ENCODE peak calls at places on chromosomes 13 and 19, in four cellular contexts. One of them, this sample, is unnamed.

GRCh38 chr19:16143399-16144215 is at the start of gene HSH2D:
- DNase-seq in NB4: peak
- DNase-seq in AG09309: no peak
- DNase-seq in psoas muscle: peak
- DNase-seq in this sample: no peak

GRCh38 chr19:47637550-47637949 is 28.6 kb downstream of the BICRA start:
- DNase-seq in NB4: peak
- DNase-seq in AG09309: peak
- DNase-seq in psoas muscle: no peak
- DNase-seq in this sample: no peak

GRCh38 chr13:53048880-53049279 is 20.3 kb downstream of the OLFM4 start:
- DNase-seq in NB4: no peak
- DNase-seq in AG09309: no peak
- DNase-seq in psoas muscle: no peak
- DNase-seq in this sample: no peak

GRCh38 chr19:1651061-1651547 is 1.3 kb downstream of the TCF3 start:
- DNase-seq in NB4: peak
- DNase-seq in AG09309: no peak
- DNase-seq in psoas muscle: no peak
- DNase-seq in this sample: no peak

GRCh38 chr13:78491978-78492377 is 111.4 kb downstream of the POU4F1 start:
- DNase-seq in NB4: no peak
- DNase-seq in AG09309: no peak
- DNase-seq in psoas muscle: no peak
- DNase-seq in this sample: no peak

GRCh38 chr13:98954313-98954712 is 23.6 kb downstream of the DOCK9 start:
- DNase-seq in NB4: no peak
- DNase-seq in AG09309: no peak
- DNase-seq in psoas muscle: no peak
- DNase-seq in this sample: no peak

GRCh38 chr13:104382941-104383340 is 1316.7 kb upstream of the SLC10A2 start:
- DNase-seq in NB4: no peak
- DNase-seq in AG09309: no peak
- DNase-seq in psoas muscle: no peak
- DNase-seq in this sample: peak

GRCh38 chr13:78742659-78743058 is 83.7 kb upstream of the OBI1 start:
- DNase-seq in NB4: no peak
- DNase-seq in AG09309: no peak
- DNase-seq in psoas muscle: no peak
- DNase-seq in this sample: no peak

GRCh38 chr19:55519461-55520311 is 17.2 kb downstream of the SBK2 start:
- DNase-seq in NB4: no peak
- DNase-seq in AG09309: peak
- DNase-seq in psoas muscle: no peak
- DNase-seq in this sample: no peak

GRCh38 chr19:16342002-16342715 is 17.5 kb downstream of the KLF2 start:
- DNase-seq in NB4: peak
- DNase-seq in AG09309: no peak
- DNase-seq in psoas muscle: peak
- DNase-seq in this sample: no peak

GRCh38 chr19:35118268-35119026 is 2.8 kb downstream of the FXYD3 start:
- DNase-seq in NB4: no peak
- DNase-seq in AG09309: no peak
- DNase-seq in psoas muscle: no peak
- DNase-seq in this sample: no peak

DNA sequence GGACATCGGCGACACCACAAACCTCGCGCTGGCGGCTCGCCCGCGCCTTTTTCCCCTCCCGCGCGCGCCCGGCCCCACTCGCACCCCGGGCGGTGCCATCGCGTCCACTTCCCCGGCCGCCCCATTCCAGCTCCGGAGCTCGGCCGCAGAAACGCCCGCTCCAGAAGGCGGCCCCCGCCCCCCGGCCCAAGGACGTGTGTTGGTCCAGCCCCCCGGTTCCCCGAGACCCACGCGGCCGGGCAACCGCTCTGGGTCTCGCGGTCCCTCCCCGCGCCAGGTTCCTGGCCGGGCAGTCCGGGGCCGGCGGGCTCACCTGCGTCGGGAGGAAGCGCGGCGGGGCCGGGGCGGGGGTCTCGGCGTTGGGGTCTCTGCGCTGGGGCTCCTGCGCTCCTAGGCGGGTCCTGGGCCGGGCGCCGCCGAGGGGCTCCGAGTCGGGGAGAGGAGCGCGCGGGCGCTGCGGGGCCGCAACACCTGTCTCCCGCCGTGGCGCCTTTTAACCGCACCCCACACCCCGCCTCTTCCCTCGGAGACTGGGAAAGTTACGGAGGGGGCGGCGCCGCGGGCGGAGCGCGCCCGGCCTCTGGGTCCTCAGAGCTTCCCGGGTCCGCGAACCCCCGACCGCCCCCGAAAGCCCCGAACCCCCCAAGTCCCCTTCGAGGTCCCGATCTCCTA is at the start of gene GJB2:
- DNase-seq in NB4: no peak
- DNase-seq in AG09309: no peak
- DNase-seq in psoas muscle: no peak
- DNase-seq in this sample: no peak
- H3K4me3 ChIP-seq in NB4: peak
- H3K4me3 ChIP-seq in AG09309: peak
- H3K4me3 ChIP-seq in psoas muscle: peak
- H3K4me3 ChIP-seq in this sample: peak

DNA sequence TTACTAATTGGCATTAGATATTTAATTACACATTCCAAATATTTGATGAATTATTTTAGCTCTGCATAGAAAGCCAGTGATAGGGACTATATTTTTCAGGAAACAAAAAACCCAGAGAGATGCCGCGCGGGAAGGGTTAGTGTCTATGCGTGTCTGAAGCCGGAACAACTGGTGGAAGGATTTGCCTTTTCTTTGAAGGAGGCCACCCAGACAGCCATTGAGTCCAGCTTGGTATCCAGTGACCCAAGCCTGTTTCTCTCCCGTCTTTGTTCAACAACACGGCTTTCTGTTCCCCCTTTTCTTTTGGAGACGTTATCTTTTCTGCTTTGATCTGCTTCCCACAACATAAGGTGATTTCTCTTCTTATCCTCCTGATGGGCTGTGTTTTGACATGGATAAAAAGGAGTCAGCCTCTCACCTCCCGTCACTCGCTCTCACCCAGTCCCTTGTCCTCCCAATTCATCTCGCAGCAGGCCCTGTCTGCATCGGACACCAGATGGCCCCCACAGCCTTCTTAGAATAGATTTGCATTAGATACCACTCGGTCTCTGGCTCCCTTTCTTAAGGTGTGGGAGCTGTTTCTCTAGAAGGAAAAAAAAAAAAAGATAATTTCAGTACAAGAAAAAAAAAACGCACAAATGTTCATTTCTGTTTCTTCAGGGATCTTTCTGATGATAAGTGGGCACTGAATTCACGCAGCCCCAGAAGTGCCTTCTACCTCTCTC is 361.8 kb downstream of the ZNF536 start:
- DNase-seq in NB4: no peak
- DNase-seq in AG09309: no peak
- DNase-seq in psoas muscle: no peak
- DNase-seq in this sample: no peak
- TF ChIP-seq CTCF in NB4: no peak
- TF ChIP-seq CTCF in AG09309: no peak
- TF ChIP-seq CTCF in psoas muscle: no peak
- TF ChIP-seq CTCF in this sample: no peak

GRCh38 chr19:17451820-17452219 is 3.4 kb upstream of the TMEM221 start:
- DNase-seq in NB4: no peak
- DNase-seq in AG09309: no peak
- DNase-seq in psoas muscle: no peak
- DNase-seq in this sample: no peak

GRCh38 chr19:17450264-17451075 is 2.0 kb upstream of the TMEM221 start:
- DNase-seq in NB4: peak
- DNase-seq in AG09309: no peak
- DNase-seq in psoas muscle: no peak
- DNase-seq in this sample: no peak

GRCh38 chr19:17445526-17446165 is 2.8 kb downstream of the TMEM221 start:
- DNase-seq in NB4: no peak
- DNase-seq in AG09309: no peak
- DNase-seq in psoas muscle: no peak
- DNase-seq in this sample: no peak

GRCh38 chr19:17448190-17448967 is at the start of gene TMEM221:
- DNase-seq in NB4: peak
- DNase-seq in AG09309: no peak
- DNase-seq in psoas muscle: peak
- DNase-seq in this sample: no peak

DNA sequence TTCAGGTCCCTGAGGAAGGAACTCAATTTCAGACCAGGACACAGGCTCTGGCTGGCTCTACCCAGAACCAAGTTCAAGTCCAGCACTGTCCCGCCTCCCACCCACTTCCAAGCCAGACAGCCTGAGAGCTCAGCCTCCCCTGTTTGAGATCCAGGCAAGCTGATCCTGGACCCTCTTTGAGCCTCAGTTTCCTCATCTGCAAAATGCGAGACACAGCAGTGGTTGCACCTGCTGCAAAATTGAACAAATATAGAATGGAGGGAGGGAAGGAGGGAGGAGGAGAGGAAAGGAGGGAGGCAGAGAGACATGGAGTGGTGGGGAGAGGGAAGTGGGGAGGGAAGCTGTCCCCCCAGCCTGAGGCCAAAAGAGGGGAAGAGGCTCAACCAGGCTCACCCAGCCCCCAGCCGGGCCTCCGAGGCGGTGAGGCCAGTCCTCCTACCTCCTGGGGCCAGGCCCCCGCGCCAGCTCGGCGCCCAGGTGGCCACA is 721 bp downstream of the TMEM221 start:
- DNase-seq in NB4: peak
- DNase-seq in AG09309: no peak
- DNase-seq in psoas muscle: no peak
- DNase-seq in this sample: no peak
- H3K4me3 ChIP-seq in NB4: no peak
- H3K4me3 ChIP-seq in AG09309: no peak
- H3K4me3 ChIP-seq in psoas muscle: peak
- H3K4me3 ChIP-seq in this sample: no peak

DNA sequence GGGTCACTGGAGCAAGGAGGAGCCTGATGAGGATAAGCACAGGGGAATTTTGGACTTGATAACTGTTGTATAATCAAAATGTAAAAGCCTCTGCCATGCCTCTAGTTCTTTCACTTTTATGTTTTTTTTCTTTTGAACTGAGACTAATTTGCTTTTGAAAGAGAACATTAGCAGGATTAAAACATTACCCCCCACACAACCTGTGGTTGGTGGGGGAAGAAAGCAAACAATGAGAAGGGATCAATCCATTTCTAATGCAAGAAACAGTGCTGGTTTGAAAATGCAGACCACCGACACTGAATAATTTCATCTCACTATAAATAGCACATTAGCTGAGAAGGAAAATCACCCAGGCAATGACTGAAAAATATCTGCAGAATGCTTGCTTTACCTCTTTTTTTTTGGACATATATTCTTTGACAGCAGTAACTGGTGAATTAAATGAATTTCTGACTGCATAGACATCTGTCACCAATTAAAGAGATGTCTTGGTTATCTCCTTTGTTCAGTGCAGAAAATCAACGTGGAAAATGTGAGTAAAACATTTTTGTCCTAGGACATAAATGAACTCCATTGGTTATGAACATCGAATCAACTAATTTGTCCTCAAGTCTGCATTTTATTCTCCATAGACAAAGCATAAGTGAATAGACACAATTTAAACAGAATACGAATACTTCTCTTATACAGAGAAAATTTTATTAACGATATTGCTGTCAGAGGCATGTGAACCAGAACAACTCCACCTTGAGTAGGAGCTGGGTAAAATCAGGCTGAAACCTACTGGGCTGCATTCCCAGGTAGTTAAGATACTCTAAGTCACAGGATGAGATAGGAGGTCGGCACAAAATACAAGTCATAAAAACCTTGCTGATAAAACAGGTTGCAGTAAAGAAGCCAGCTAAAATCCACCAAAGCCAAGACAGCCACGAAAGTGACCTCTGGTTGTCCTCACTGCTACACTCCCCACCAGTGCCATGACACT is 48.8 kb upstream of the TRPC4 start:
- DNase-seq in NB4: no peak
- DNase-seq in AG09309: no peak
- DNase-seq in psoas muscle: no peak
- DNase-seq in this sample: no peak
- TF ChIP-seq CTCF in NB4: no peak
- TF ChIP-seq CTCF in AG09309: no peak
- TF ChIP-seq CTCF in psoas muscle: no peak
- TF ChIP-seq CTCF in this sample: no peak